ENCODE peak calls at places on chromosomes 6 and 20, in ten cellular contexts. P is small intestine; O is GM10248; N is stomach; Q is stimulated activated CD4-positive, alpha-beta T cell treated with anti-CD3 and anti-CD28 coated beads, Interleukin-4, amount 100 ng/mL, for 1 hour; V is stimulated activated naive CD8-positive, alpha-beta T cell treated with anti-CD3 and anti-CD28 coated beads, Interleukin-15, Interleukin-2, amounts not matched to agents 100 U/mL and 50 U/mL, for 24 hours; F is NCI-H460; E is T1000; T is A673; B is effector memory CD8-positive, alpha-beta T cell. S is an unnamed sample.

GRCh38 chr20:50274570-50275430 is 84.2 kb downstream of the CEBPB start:
- DNase-seq in P (no peak), O (no peak), N (peak), Q (no peak), V (no peak), F (no peak), E (no peak), T (no peak), B (no peak), S (no peak)

GRCh38 chr6:91097316-91097878 is 510.5 kb upstream of the MAP3K7 start:
- DNase-seq in P (no peak), O (no peak), N (no peak), Q (no peak), V (no peak), F (no peak), E (no peak), T (peak), B (no peak), S (no peak)

GRCh38 chr20:58010666-58011065 is 217.8 kb downstream of the ANKRD60 start:
- DNase-seq in P (no peak), O (no peak), N (no peak), Q (no peak), V (no peak), F (no peak), E (no peak), T (no peak), B (no peak), S (no peak)

GRCh38 chr6:26554669-26555504 is 16.7 kb downstream of the HMGN4 start:
- DNase-seq in P (peak), O (no peak), N (no peak), Q (peak), V (peak), F (no peak), E (peak), T (peak), B (peak), S (peak)

GRCh38 chr6:44454198-44454597 is 66.7 kb downstream of the CDC5L start:
- DNase-seq in P (no peak), O (no peak), N (no peak), Q (no peak), V (no peak), F (no peak), E (no peak), T (no peak), B (no peak), S (no peak)

GRCh38 chr20:47922280-47922675 is 137.0 kb upstream of the SULF2 start:
- DNase-seq in P (no peak), O (no peak), N (no peak), Q (no peak), V (no peak), F (no peak), E (no peak), T (no peak), B (no peak), S (no peak)

GRCh38 chr6:436308-437041 is 44.9 kb downstream of the IRF4 start:
- DNase-seq in P (no peak), O (no peak), N (no peak), Q (no peak), V (peak), F (no peak), E (no peak), T (no peak), B (no peak), S (no peak)

GRCh38 chr20:51387125-51387865 is 155.2 kb downstream of the NFATC2 start:
- DNase-seq in P (no peak), O (no peak), N (no peak), Q (no peak), V (no peak), F (no peak), E (no peak), T (no peak), B (no peak), S (no peak)

GRCh38 chr6:51855310-51856082 is 231.9 kb downstream of the PKHD1 start:
- DNase-seq in P (peak), O (peak), N (no peak), Q (no peak), V (no peak), F (peak), E (no peak), T (peak), B (no peak), S (peak)

GRCh38 chr6:3271756-3272155 is 13.0 kb downstream of the PSMG4 start:
- DNase-seq in P (no peak), O (no peak), N (no peak), Q (no peak), V (no peak), F (no peak), E (no peak), T (no peak), B (no peak), S (no peak)

GRCh38 chr6:151452750-151453427 is 963 bp upstream of the RMND1 start:
- DNase-seq in P (peak), O (no peak), N (peak), Q (no peak), V (no peak), F (no peak), E (no peak), T (peak), B (no peak), S (no peak)

GRCh38 chr6:34476462-34476861 is 10.6 kb downstream of the PACSIN1 start:
- DNase-seq in P (no peak), O (no peak), N (no peak), Q (no peak), V (no peak), F (no peak), E (no peak), T (no peak), B (no peak), S (no peak)

GRCh38 chr6:52305948-52306767 is 21.6 kb upstream of the MCM3 start:
- DNase-seq in P (no peak), O (peak), N (no peak), Q (no peak), V (no peak), F (no peak), E (no peak), T (no peak), B (no peak), S (no peak)

GRCh38 chr20:4289875-4290274 is 274.5 kb upstream of the RNF24 start:
- DNase-seq in P (no peak), O (no peak), N (no peak), Q (no peak), V (no peak), F (peak), E (no peak), T (no peak), B (no peak), S (no peak)

GRCh38 chr6:42012501-42013133 is 37.7 kb upstream of the TAF8 start:
- DNase-seq in P (no peak), O (no peak), N (no peak), Q (no peak), V (no peak), F (no peak), E (no peak), T (no peak), B (no peak), S (no peak)

GRCh38 chr6:89840538-89840937 is 10.9 kb downstream of the CASP8AP2 start:
- DNase-seq in P (no peak), O (no peak), N (no peak), Q (no peak), V (no peak), F (no peak), E (no peak), T (peak), B (no peak), S (no peak)

GRCh38 chr20:21323640-21324039 is 20.5 kb downstream of the XRN2 start:
- DNase-seq in P (peak), O (no peak), N (no peak), Q (no peak), V (no peak), F (peak), E (no peak), T (peak), B (no peak), S (no peak)

GRCh38 chr20:41951615-41952014 is 333.4 kb upstream of the CHD6 start:
- DNase-seq in P (no peak), O (no peak), N (no peak), Q (no peak), V (no peak), F (no peak), E (no peak), T (no peak), B (no peak), S (no peak)

GRCh38 chr6:148760143-148760505 is 13.3 kb downstream of the UST start:
- DNase-seq in P (no peak), O (no peak), N (no peak), Q (no peak), V (no peak), F (no peak), E (no peak), T (no peak), B (no peak), S (no peak)

GRCh38 chr20:38126146-38126912 is 38.7 kb downstream of the TGM2 start:
- DNase-seq in P (no peak), O (no peak), N (peak), Q (no peak), V (no peak), F (no peak), E (no peak), T (no peak), B (no peak), S (no peak)

GRCh38 chr6:118263929-118264486 is 284.1 kb upstream of the PLN start:
- DNase-seq in P (no peak), O (no peak), N (no peak), Q (no peak), V (no peak), F (no peak), E (no peak), T (peak), B (no peak), S (no peak)

GRCh38 chr6:51854876-51855275 is 232.5 kb downstream of the PKHD1 start:
- DNase-seq in P (no peak), O (no peak), N (no peak), Q (no peak), V (no peak), F (no peak), E (no peak), T (peak), B (no peak), S (no peak)

GRCh38 chr20:57869951-57870315 is 160.1 kb upstream of the PMEPA1 start:
- DNase-seq in P (no peak), O (no peak), N (no peak), Q (no peak), V (no peak), F (no peak), E (no peak), T (no peak), B (no peak), S (no peak)

GRCh38 chr6:1720620-1721322 is 111.1 kb downstream of the FOXC1 start:
- DNase-seq in P (no peak), O (no peak), N (no peak), Q (no peak), V (no peak), F (no peak), E (no peak), T (no peak), B (no peak), S (no peak)

GRCh38 chr6:30507849-30508843 is 18.8 kb downstream of the HLA-E start:
- DNase-seq in P (no peak), O (peak), N (no peak), Q (no peak), V (no peak), F (no peak), E (no peak), T (no peak), B (no peak), S (no peak)

GRCh38 chr20:48735112-48735511 is 92.7 kb downstream of the PREX1 start:
- DNase-seq in P (no peak), O (no peak), N (no peak), Q (no peak), V (no peak), F (no peak), E (no peak), T (no peak), B (no peak), S (no peak)

GRCh38 chr6:20751293-20751946 is 217.2 kb downstream of the CDKAL1 start:
- DNase-seq in P (no peak), O (no peak), N (no peak), Q (no peak), V (no peak), F (no peak), E (no peak), T (peak), B (no peak), S (no peak)

GRCh38 chr6:2579241-2579761 is 171.4 kb downstream of the MYLK4 start:
- DNase-seq in P (no peak), O (no peak), N (no peak), Q (no peak), V (no peak), F (no peak), E (no peak), T (no peak), B (no peak), S (no peak)

GRCh38 chr6:121482004-121482693 is 46.7 kb downstream of the GJA1 start:
- DNase-seq in P (no peak), O (no peak), N (no peak), Q (no peak), V (no peak), F (no peak), E (no peak), T (no peak), B (no peak), S (no peak)

GRCh38 chr6:26025047-26025893 is 62.0 kb upstream of the HFE start:
- DNase-seq in P (peak), O (no peak), N (no peak), Q (no peak), V (no peak), F (peak), E (no peak), T (peak), B (no peak), S (no peak)

GRCh38 chr6:118706702-118707101 is 55.3 kb upstream of the CEP85L start:
- DNase-seq in P (no peak), O (no peak), N (no peak), Q (no peak), V (no peak), F (no peak), E (no peak), T (no peak), B (no peak), S (no peak)

GRCh38 chr20:34294563-34294962 is 8.6 kb downstream of the AHCY start:
- DNase-seq in P (no peak), O (no peak), N (no peak), Q (no peak), V (no peak), F (no peak), E (no peak), T (no peak), B (no peak), S (no peak)

GRCh38 chr6:150256618-150257272 is 112.1 kb upstream of the IYD start:
- DNase-seq in P (no peak), O (no peak), N (no peak), Q (no peak), V (no peak), F (no peak), E (peak), T (no peak), B (no peak), S (no peak)